ENCODE peak calls at places on chromosomes 16 and 17, in six cellular contexts. One of them, this sample, is unnamed.

GRCh38 chr16:31402687-31403086 is 9.6 kb downstream of the ITGAD start:
- DNase-seq in EL: peak
- DNase-seq in activated naive CD4-positive, alpha-beta T cell: no peak
- DNase-seq in AML-193: no peak
- DNase-seq in left colon: no peak
- DNase-seq in heart left ventricle: no peak
- DNase-seq in this sample: no peak

GRCh38 chr16:11796227-11797165 is 562 bp downstream of the ZC3H7A start:
- DNase-seq in EL: peak
- DNase-seq in activated naive CD4-positive, alpha-beta T cell: no peak
- DNase-seq in AML-193: no peak
- DNase-seq in left colon: peak
- DNase-seq in heart left ventricle: peak
- DNase-seq in this sample: no peak

GRCh38 chr16:3945751-3946603 is 65.5 kb upstream of the CREBBP start:
- DNase-seq in EL: peak
- DNase-seq in activated naive CD4-positive, alpha-beta T cell: no peak
- DNase-seq in AML-193: no peak
- DNase-seq in left colon: no peak
- DNase-seq in heart left ventricle: no peak
- DNase-seq in this sample: no peak

GRCh38 chr16:65413861-65414260 is 292.0 kb upstream of the CDH11 start:
- DNase-seq in EL: no peak
- DNase-seq in activated naive CD4-positive, alpha-beta T cell: no peak
- DNase-seq in AML-193: no peak
- DNase-seq in left colon: no peak
- DNase-seq in heart left ventricle: no peak
- DNase-seq in this sample: no peak

GRCh38 chr16:58499615-58500328 is at the start of gene NDRG4:
- DNase-seq in EL: peak
- DNase-seq in activated naive CD4-positive, alpha-beta T cell: no peak
- DNase-seq in AML-193: no peak
- DNase-seq in left colon: peak
- DNase-seq in heart left ventricle: no peak
- DNase-seq in this sample: peak

GRCh38 chr17:55705847-55706246 is 16.8 kb downstream of the TMEM100 start:
- DNase-seq in EL: no peak
- DNase-seq in activated naive CD4-positive, alpha-beta T cell: no peak
- DNase-seq in AML-193: no peak
- DNase-seq in left colon: no peak
- DNase-seq in heart left ventricle: no peak
- DNase-seq in this sample: no peak

GRCh38 chr17:21466550-21466949 is 90.4 kb downstream of the KCNJ12 start:
- DNase-seq in EL: no peak
- DNase-seq in activated naive CD4-positive, alpha-beta T cell: no peak
- DNase-seq in AML-193: no peak
- DNase-seq in left colon: no peak
- DNase-seq in heart left ventricle: no peak
- DNase-seq in this sample: no peak

GRCh38 chr17:32158870-32159585 is 16.7 kb downstream of the RHOT1 start:
- DNase-seq in EL: no peak
- DNase-seq in activated naive CD4-positive, alpha-beta T cell: no peak
- DNase-seq in AML-193: no peak
- DNase-seq in left colon: no peak
- DNase-seq in heart left ventricle: no peak
- DNase-seq in this sample: no peak

GRCh38 chr17:35022536-35023063 is 40.9 kb downstream of the RFFL start:
- DNase-seq in EL: peak
- DNase-seq in activated naive CD4-positive, alpha-beta T cell: peak
- DNase-seq in AML-193: peak
- DNase-seq in left colon: peak
- DNase-seq in heart left ventricle: peak
- DNase-seq in this sample: no peak

GRCh38 chr16:72480926-72481325 is 309.0 kb upstream of the PMFBP1 start:
- DNase-seq in EL: peak
- DNase-seq in activated naive CD4-positive, alpha-beta T cell: no peak
- DNase-seq in AML-193: no peak
- DNase-seq in left colon: no peak
- DNase-seq in heart left ventricle: no peak
- DNase-seq in this sample: no peak

GRCh38 chr17:49487202-49487601 is 7.9 kb upstream of the NGFR start:
- DNase-seq in EL: no peak
- DNase-seq in activated naive CD4-positive, alpha-beta T cell: no peak
- DNase-seq in AML-193: no peak
- DNase-seq in left colon: no peak
- DNase-seq in heart left ventricle: no peak
- DNase-seq in this sample: no peak

GRCh38 chr16:49015189-49015540 is 266.5 kb downstream of the CBLN1 start:
- DNase-seq in EL: no peak
- DNase-seq in activated naive CD4-positive, alpha-beta T cell: no peak
- DNase-seq in AML-193: no peak
- DNase-seq in left colon: no peak
- DNase-seq in heart left ventricle: no peak
- DNase-seq in this sample: no peak

GRCh38 chr17:56699186-56699895 is 105.8 kb downstream of the NOG start:
- DNase-seq in EL: peak
- DNase-seq in activated naive CD4-positive, alpha-beta T cell: no peak
- DNase-seq in AML-193: no peak
- DNase-seq in left colon: peak
- DNase-seq in heart left ventricle: no peak
- DNase-seq in this sample: no peak

GRCh38 chr17:49566668-49567071 is 9.0 kb upstream of the NXPH3 start:
- DNase-seq in EL: no peak
- DNase-seq in activated naive CD4-positive, alpha-beta T cell: no peak
- DNase-seq in AML-193: no peak
- DNase-seq in left colon: no peak
- DNase-seq in heart left ventricle: no peak
- DNase-seq in this sample: no peak

GRCh38 chr16:2226245-2226793 is 2.9 kb downstream of the E4F1 start:
- DNase-seq in EL: peak
- DNase-seq in activated naive CD4-positive, alpha-beta T cell: no peak
- DNase-seq in AML-193: no peak
- DNase-seq in left colon: no peak
- DNase-seq in heart left ventricle: no peak
- DNase-seq in this sample: no peak

GRCh38 chr16:11799509-11800384 is 2.7 kb upstream of the ZC3H7A start:
- DNase-seq in EL: no peak
- DNase-seq in activated naive CD4-positive, alpha-beta T cell: no peak
- DNase-seq in AML-193: peak
- DNase-seq in left colon: no peak
- DNase-seq in heart left ventricle: no peak
- DNase-seq in this sample: no peak

This sample was measured in D721Med.